ENCODE peak calls at places on chromosomes 4 and X, in four cellular contexts. K is WTC11, F is GM12878, Y is HepG2. V is an unnamed sample.

GRCh38 chr4:11748169-11748872 is 319.6 kb upstream of the HS3ST1 start:
- DNase-seq in F (no peak), Y (no peak), K (no peak), V (no peak)

GRCh38 chr4:144355809-144356757 is 215.6 kb upstream of the GYPA start:
- DNase-seq in K (peak), Y (peak), F (peak), V (peak)

GRCh38 chr4:149735796-149736195 is 79.8 kb downstream of the IQCM start:
- DNase-seq in Y (no peak), K (no peak), F (no peak), V (no peak)

GRCh38 chr4:184282251-184282713 is 64.6 kb upstream of the ENPP6 start:
- DNase-seq in F (peak), K (peak), Y (peak), V (no peak)

GRCh38 chrX:3803305-3803704 is 89.9 kb upstream of the PRKX start:
- DNase-seq in Y (no peak), K (no peak), F (no peak), V (no peak)

GRCh38 chr4:150257338-150257737 is 179.1 kb downstream of the DCLK2 start:
- DNase-seq in F (no peak), K (no peak), Y (no peak), V (no peak)

GRCh38 chrX:856901-857300 is 226.3 kb downstream of the SHOX start:
- DNase-seq in F (no peak), K (no peak), Y (no peak), V (no peak)

GRCh38 chr4:112173593-112174559 is 28.6 kb downstream of the FAM241A start:
- DNase-seq in F (no peak), K (no peak), Y (no peak), V (no peak)

GRCh38 chrX:37993857-37994619 is 12.3 kb upstream of the SYTL5 start:
- DNase-seq in F (peak), K (peak), Y (peak), V (peak)

GRCh38 chr4:188254211-188254610 is 115.0 kb downstream of the TRIML1 start:
- DNase-seq in K (no peak), Y (no peak), F (no peak), V (no peak)

GRCh38 chrX:118534716-118535493 is 39.3 kb downstream of the DOCK11 start:
- DNase-seq in K (no peak), Y (no peak), F (no peak), V (no peak)

GRCh38 chrX:110081740-110082139 is 78.8 kb downstream of the TMEM164 start:
- DNase-seq in K (no peak), Y (no peak), F (no peak), V (no peak)

GRCh38 chr4:99008051-99008450 is 12.5 kb downstream of the METAP1 start:
- DNase-seq in F (no peak), Y (no peak), K (no peak), V (no peak)

GRCh38 chrX:34654939-34655338 is 2.1 kb downstream of the TMEM47 start:
- DNase-seq in K (no peak), F (no peak), Y (no peak), V (no peak)

GRCh38 chrX:100819837-100820666 is at the start of gene CSTF2:
- DNase-seq in K (peak), Y (peak), F (peak), V (peak)

GRCh38 chr4:7189475-7190277 is 2.7 kb upstream of the SORCS2 start:
- DNase-seq in Y (peak), K (no peak), F (no peak), V (no peak)
- TF ChIP-seq CTCF in Y (peak), K (no peak), F (no peak), V (no peak)

GRCh38 chrX:104172788-104173187 is 6.5 kb downstream of the FAM199X start:
- DNase-seq in Y (no peak), F (no peak), K (no peak), V (no peak)
- TF ChIP-seq TCF7 in Y (no peak), F (no peak), K (no peak), V (no peak)

GRCh38 chr4:67699603-67700002 is 1.4 kb downstream of the UBA6 start:
- DNase-seq in F (no peak), Y (no peak), K (no peak), V (no peak)

GRCh38 chr4:67700119-67700873 is 659 bp downstream of the UBA6 start:
- DNase-seq in F (no peak), Y (no peak), K (no peak), V (no peak)

GRCh38 chr4:67697860-67698655 is 2.9 kb downstream of the UBA6 start:
- DNase-seq in F (no peak), Y (no peak), K (no peak), V (peak)

GRCh38 chr4:67702166-67702565 is 1.2 kb upstream of the UBA6 start:
- DNase-seq in K (no peak), F (no peak), Y (no peak), V (no peak)

GRCh38 chr4:67700874-67701850 is at the start of gene UBA6:
- DNase-seq in F (peak), Y (peak), K (peak), V (peak)
- TF ChIP-seq CTCF in F (peak), Y (peak), K (peak), V (peak)

GRCh38 chr4:48565362-48566083 is 75.5 kb downstream of the ZAR1 start:
- DNase-seq in F (no peak), K (no peak), Y (no peak), V (no peak)
- TF ChIP-seq TCF7 in F (no peak), K (no peak), Y (no peak), V (no peak)

GRCh38 chr4:704198-704891 is 1.3 kb upstream of the PCGF3 start:
- DNase-seq in K (no peak), Y (no peak), F (no peak), V (no peak)

GRCh38 chr4:699816-700580 is 5.6 kb upstream of the PCGF3 start:
- DNase-seq in F (no peak), K (no peak), Y (no peak), V (no peak)

GRCh38 chr4:702618-703048 is 3.0 kb upstream of the PCGF3 start:
- DNase-seq in Y (no peak), F (no peak), K (no peak), V (peak)

GRCh38 chr4:703336-704197 is 2.1 kb upstream of the PCGF3 start:
- DNase-seq in F (no peak), Y (no peak), K (no peak), V (no peak)

DNA sequence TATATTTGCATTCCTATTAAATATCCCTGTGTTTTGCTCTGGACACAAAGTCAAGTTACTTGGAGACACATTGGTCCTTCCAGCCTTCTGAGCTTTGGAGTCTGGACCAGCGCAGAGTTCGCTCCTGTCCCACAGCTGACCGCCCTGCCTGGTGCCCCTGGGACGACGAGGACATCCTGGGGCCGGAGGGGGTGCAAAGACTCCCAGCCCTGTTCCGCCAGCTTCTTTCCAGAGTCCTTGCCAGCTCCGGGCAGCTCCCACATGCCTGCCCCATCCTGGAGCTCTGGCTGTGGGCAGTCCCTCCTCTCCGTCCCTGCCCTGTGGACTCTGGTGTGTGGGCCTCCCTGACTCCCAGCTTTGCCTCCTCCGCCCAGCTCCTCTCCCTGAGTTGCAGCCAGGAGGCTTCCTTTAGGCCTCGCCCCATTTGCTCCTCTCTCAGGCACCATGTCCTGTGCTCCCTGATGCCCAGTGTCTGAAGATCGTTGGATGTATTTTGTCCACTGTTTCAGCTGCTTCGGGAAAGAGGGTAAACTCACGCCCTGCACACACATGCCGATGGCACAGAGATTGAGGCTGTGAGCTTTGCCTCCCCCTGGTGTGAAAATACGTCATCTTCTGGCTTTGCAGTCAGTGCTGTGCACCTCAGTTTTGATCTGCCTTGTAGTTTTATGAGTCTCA is 4.9 kb upstream of the PCGF3 start:
- DNase-seq in F (no peak), K (no peak), Y (peak), V (no peak)
- TF ChIP-seq CTCF in F (no peak), K (no peak), Y (peak), V (no peak)

GRCh38 chr4:33162122-33162521 is 2442.0 kb downstream of the PCDH7 start:
- DNase-seq in K (no peak), Y (no peak), F (no peak), V (no peak)
- TF ChIP-seq TCF7 in K (no peak), Y (no peak), F (no peak), V (no peak)

DNA sequence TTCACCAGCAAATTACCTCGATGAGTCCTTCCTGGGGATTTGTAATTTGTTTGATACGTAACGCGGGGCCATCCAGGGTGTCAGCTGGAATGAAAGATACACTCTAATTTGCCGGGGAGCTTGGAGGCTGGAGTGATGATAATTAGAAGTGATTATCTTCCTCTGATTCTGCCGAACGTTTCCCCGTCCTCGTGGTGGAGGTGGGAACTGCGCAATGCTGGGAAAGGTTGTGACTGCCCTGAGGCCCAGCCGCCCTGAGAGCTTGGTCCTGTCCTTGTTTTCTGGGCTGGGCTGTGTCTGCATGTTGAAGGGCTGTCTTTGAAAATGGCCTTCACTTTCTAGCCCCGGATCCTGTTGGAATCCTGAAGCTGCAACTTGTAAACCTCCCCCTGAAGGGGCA is 48.0 kb downstream of the SORCS2 start:
- DNase-seq in K (no peak), F (no peak), Y (no peak), V (no peak)
- TF ChIP-seq CTCF in K (no peak), F (no peak), Y (no peak), V (no peak)

GRCh38 chr4:138632856-138633255 is 382.7 kb upstream of the NOCT start:
- DNase-seq in F (no peak), Y (no peak), K (no peak), V (no peak)
- TF ChIP-seq TCF7 in F (no peak), Y (no peak), K (no peak), V (no peak)

DNA sequence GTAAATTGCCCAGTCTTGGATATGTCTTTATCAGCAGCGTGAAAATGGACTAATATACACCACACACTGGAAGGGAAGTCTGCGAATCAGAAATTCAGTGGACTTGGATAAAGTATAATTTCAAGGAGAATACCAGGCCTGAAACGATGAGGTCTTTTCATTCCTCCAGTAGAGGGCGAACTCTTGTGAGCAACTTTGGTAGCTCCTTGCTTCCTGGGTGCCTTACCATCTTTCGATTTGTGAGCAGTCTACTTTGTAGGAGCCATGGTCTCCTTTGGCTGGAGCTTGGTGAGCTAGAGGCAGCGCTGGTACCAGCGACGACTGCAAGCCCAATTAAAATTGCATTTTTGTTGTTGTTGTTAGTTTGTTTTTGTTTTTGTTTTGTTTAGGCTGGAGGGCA is 791.9 kb downstream of the FAT4 start:
- DNase-seq in Y (peak), K (peak), F (no peak), V (peak)
- TF ChIP-seq CTCF in Y (no peak), K (no peak), F (no peak), V (peak)

V was measured in K562.